ENCODE peak calls at places on chromosomes 16 and 17, in ten cellular contexts. X is smooth muscle cell of the brain vasculature, M is mesendoderm, I is caudate nucleus, D is neural progenitor cell, A is T-helper 2 cell, L is EL, B is NCI-H1092, W is GF-D8, E is mesenchymal stem cell. O is an unnamed sample.

GRCh38 chr17:53749178-53749577 is 73.5 kb upstream of the KIF2B start:
- DNase-seq in L (peak), W (no peak), I (no peak), B (no peak), M (peak), D (peak), A (no peak), E (no peak), X (no peak), O (no peak)

GRCh38 chr16:82055728-82056549 is 20.9 kb downstream of the HSD17B2 start:
- DNase-seq in X (no peak), M (no peak), A (no peak), B (no peak), D (no peak), W (no peak), E (no peak), I (no peak), L (no peak), O (no peak)

GRCh38 chr16:89695086-89695874 is 6.2 kb downstream of the SPATA2L start:
- DNase-seq in M (no peak), D (no peak), E (no peak), B (no peak), I (no peak), A (no peak), L (no peak), W (no peak), X (no peak), O (no peak)

GRCh38 chr17:29615492-29616299 is 7.0 kb downstream of the CORO6 start:
- DNase-seq in A (peak), L (peak), X (no peak), B (peak), D (peak), E (peak), W (no peak), I (peak), M (peak), O (peak)

GRCh38 chr17:67374329-67375053 is 2.6 kb upstream of the PITPNC1 start:
- DNase-seq in D (peak), X (no peak), M (peak), A (peak), L (peak), I (peak), B (peak), W (peak), E (peak), O (peak)

GRCh38 chr17:59311051-59311468 is 20.4 kb upstream of the YPEL2 start:
- DNase-seq in E (peak), M (peak), L (peak), D (peak), W (peak), X (no peak), A (no peak), B (peak), I (no peak), O (peak)

GRCh38 chr17:28384281-28385036 is 13.0 kb downstream of the SARM1 start:
- DNase-seq in B (no peak), L (no peak), I (no peak), X (no peak), D (peak), E (peak), A (peak), W (no peak), M (no peak), O (no peak)

GRCh38 chr16:11129378-11129781 is 126.6 kb downstream of the SOCS1 start:
- DNase-seq in I (no peak), X (peak), D (no peak), B (no peak), W (peak), L (no peak), M (no peak), A (no peak), E (peak), O (no peak)

GRCh38 chr16:28063611-28064061 is at the start of gene GSG1L:
- DNase-seq in E (no peak), B (no peak), L (no peak), A (no peak), I (no peak), X (no peak), W (no peak), D (peak), M (no peak), O (no peak)

GRCh38 chr17:76275382-76276068 is 10.4 kb downstream of the UBALD2 start:
- DNase-seq in B (no peak), W (no peak), D (no peak), E (peak), L (no peak), M (no peak), A (no peak), I (no peak), X (no peak), O (no peak)

GRCh38 chr17:56598471-56598870 is 5.0 kb downstream of the NOG start:
- DNase-seq in B (no peak), X (no peak), D (no peak), E (peak), M (peak), W (no peak), A (no peak), L (peak), I (no peak), O (no peak)

GRCh38 chr16:85676466-85676865 is 12.3 kb downstream of the GINS2 start:
- DNase-seq in W (no peak), M (no peak), I (no peak), D (no peak), E (no peak), A (no peak), L (no peak), X (no peak), B (no peak), O (no peak)

GRCh38 chr17:41347872-41348760 is 2.5 kb downstream of the KRT33A start:
- DNase-seq in E (no peak), A (no peak), D (no peak), M (no peak), W (no peak), I (no peak), L (no peak), B (no peak), X (no peak), O (no peak)

GRCh38 chr17:1078831-1079561 is 82.1 kb downstream of the TIMM22 start:
- DNase-seq in W (no peak), X (no peak), B (peak), I (no peak), A (no peak), E (no peak), M (peak), D (peak), L (no peak), O (no peak)

GRCh38 chr17:40293363-40293762 is 5.7 kb downstream of the CDC6 start:
- DNase-seq in M (no peak), E (peak), I (no peak), L (no peak), D (no peak), A (no peak), B (no peak), X (no peak), W (no peak), O (no peak)

GRCh38 chr17:31492880-31493655 is 101.6 kb downstream of the RAB11FIP4 start:
- DNase-seq in L (no peak), A (no peak), W (peak), E (no peak), I (no peak), D (no peak), X (no peak), M (no peak), B (no peak), O (no peak)

GRCh38 chr16:59886021-59886420 is 1151.9 kb upstream of the GOT2 start:
- DNase-seq in X (no peak), E (no peak), I (no peak), W (no peak), B (no peak), A (no peak), D (no peak), M (no peak), L (peak), O (no peak)

GRCh38 chr16:29852654-29853053 is 10.4 kb downstream of the CDIPT start:
- DNase-seq in D (no peak), A (no peak), M (no peak), X (no peak), L (no peak), W (no peak), I (no peak), B (no peak), E (peak), O (no peak)

GRCh38 chr17:14845562-14846335 is 419.4 kb downstream of the PMP22 start:
- DNase-seq in M (no peak), W (no peak), A (no peak), B (no peak), D (no peak), X (no peak), E (no peak), L (peak), I (no peak), O (no peak)

GRCh38 chr16:86978445-86979030 is 338.7 kb downstream of the C16orf95 start:
- DNase-seq in M (no peak), D (no peak), E (no peak), A (no peak), L (no peak), B (no peak), I (no peak), W (no peak), X (no peak), O (no peak)

GRCh38 chr17:30345527-30346075 is 11.7 kb upstream of the TMIGD1 start:
- DNase-seq in X (no peak), M (no peak), W (no peak), D (no peak), L (peak), B (no peak), A (no peak), I (no peak), E (no peak), O (no peak)

GRCh38 chr17:81094744-81095607 is 60.0 kb downstream of the BAIAP2 start:
- DNase-seq in W (no peak), E (peak), D (peak), I (peak), B (peak), X (peak), L (peak), A (peak), M (peak), O (peak)

GRCh38 chr16:56747486-56748045 is 17.6 kb downstream of the NUP93 start:
- DNase-seq in D (peak), I (no peak), M (peak), A (no peak), X (no peak), W (no peak), E (peak), B (no peak), L (no peak), O (no peak)

GRCh38 chr17:47776330-47777197 is 43.5 kb downstream of the TBX21 start:
- DNase-seq in E (peak), A (no peak), B (no peak), X (no peak), W (peak), D (peak), I (no peak), L (peak), M (peak), O (peak)

O was measured in NCI-H345.